ENCODE peak calls at places on chromosomes 2 and 18, in five cellular contexts. Z, K, O, I and T are unnamed samples.

GRCh38 chr2:100940766-100941645 is 61.1 kb upstream of the RPL31 start:
- DNase-seq in O (peak; percentile 36), I (no peak), K (no peak), Z (no peak), T (no peak)

GRCh38 chr18:31688601-31689000 is 4.2 kb upstream of the B4GALT6 start:
- DNase-seq in O (no peak), I (no peak), Z (no peak), K (no peak), T (no peak)

GRCh38 chr2:233163486-233164103 is 87.9 kb upstream of the ATG16L1 start:
- DNase-seq in O (no peak), I (no peak), Z (no peak), K (no peak), T (no peak)

GRCh38 chr2:37388074-37388473 is 43.6 kb downstream of the QPCT start:
- DNase-seq in K (no peak), I (no peak), Z (no peak), O (no peak), T (no peak)

GRCh38 chr2:223549215-223549614 is 52.9 kb downstream of the SCG2 start:
- DNase-seq in K (no peak), O (no peak), I (no peak), Z (no peak), T (no peak)

GRCh38 chr18:37341016-37341415 is 224.6 kb downstream of the CELF4 start:
- DNase-seq in I (no peak), K (no peak), O (no peak), Z (no peak), T (no peak)

GRCh38 chr18:10353791-10354190 is 100.6 kb upstream of the APCDD1 start:
- DNase-seq in Z (no peak), K (no peak), I (no peak), O (no peak), T (no peak)

GRCh38 chr18:8997634-8998033 is 104.9 kb upstream of the NDUFV2 start:
- DNase-seq in Z (no peak), I (no peak), K (no peak), O (no peak), T (no peak)

GRCh38 chr18:12726774-12727550 is 24.1 kb downstream of the PSMG2 start:
- DNase-seq in O (peak; percentile 89), I (peak; percentile 37), Z (peak; percentile 38), K (peak; percentile 65), T (peak; percentile 70)

GRCh38 chr18:13809025-13809384 is 14.9 kb upstream of the MC5R start:
- DNase-seq in I (no peak), K (no peak), Z (no peak), O (peak; percentile 85), T (no peak)

GRCh38 chr2:127049927-127050802 is 56.8 kb downstream of the BIN1 start:
- DNase-seq in O (peak; percentile 72), Z (peak; percentile 74), K (peak; percentile 47), I (peak; percentile 22), T (peak; percentile 70)

GRCh38 chr18:3248670-3249359 is 1.2 kb downstream of the MYL12A start:
- DNase-seq in K (no peak), O (peak; percentile 72), Z (no peak), I (no peak), T (no peak)

GRCh38 chr2:74583504-74583903 is 29.0 kb downstream of the DOK1 start:
- DNase-seq in I (no peak), K (no peak), Z (no peak), O (no peak), T (no peak)

GRCh38 chr2:105487142-105488069 is 88.6 kb upstream of the FHL2 start:
- DNase-seq in Z (peak; percentile 89), K (no peak), I (no peak), O (no peak), T (no peak)

GRCh38 chr2:54161660-54162059 is 46.2 kb downstream of the ACYP2 start:
- DNase-seq in O (no peak), K (no peak), Z (no peak), I (no peak), T (no peak)

GRCh38 chr2:170930132-170931109 is 1.4 kb downstream of the GORASP2 start:
- DNase-seq in O (peak; percentile 35), K (peak; percentile 63), Z (no peak), I (no peak), T (peak; percentile 51)

GRCh38 chr2:211477537-211478275 is 921.3 kb downstream of the CPS1 start:
- DNase-seq in I (no peak), K (no peak), Z (no peak), O (no peak), T (no peak)

GRCh38 chr2:44652701-44653100 is 288.8 kb upstream of the SIX3 start:
- DNase-seq in K (no peak), Z (no peak), O (no peak), I (no peak), T (no peak)

GRCh38 chr2:218995972-218996644 is 2.9 kb upstream of the CRYBA2 start:
- DNase-seq in I (peak; percentile 39), K (peak; percentile 70), O (peak; percentile 94), Z (peak; percentile 86), T (peak; percentile 77)

GRCh38 chr2:215713393-215713792 is 277.5 kb upstream of the FN1 start:
- DNase-seq in Z (no peak), K (no peak), O (no peak), I (no peak), T (no peak)

GRCh38 chr2:144567745-144568144 is 47.8 kb upstream of the ZEB2 start:
- DNase-seq in I (no peak), O (no peak), K (no peak), Z (no peak), T (no peak)

GRCh38 chr2:26100384-26100783 is 66.5 kb downstream of the RAB10 start:
- DNase-seq in K (no peak), I (no peak), Z (no peak), O (no peak), T (no peak)

GRCh38 chr2:32772623-32773221 is 144.9 kb downstream of the TTC27 start:
- DNase-seq in K (no peak), O (peak; percentile 7), I (no peak), Z (no peak), T (no peak)

GRCh38 chr2:212975333-212975732 is 176.1 kb downstream of the IKZF2 start:
- DNase-seq in O (no peak), I (no peak), Z (no peak), K (no peak), T (no peak)

GRCh38 chr2:64939332-64939917 is 49.8 kb upstream of the SLC1A4 start:
- DNase-seq in O (no peak), Z (no peak), K (no peak), I (no peak), T (peak; percentile 32)

GRCh38 chr2:39851691-39852110 is 72.6 kb upstream of the THUMPD2 start:
- DNase-seq in O (peak; percentile 25), I (no peak), K (no peak), Z (peak; percentile 20), T (no peak)

GRCh38 chr18:70397259-70397925 is 108.5 kb downstream of the SOCS6 start:
- DNase-seq in K (no peak), I (no peak), O (no peak), Z (no peak), T (no peak)

GRCh38 chr2:10264506-10265327 is 38.0 kb upstream of the HPCAL1 start:
- DNase-seq in K (no peak), I (no peak), Z (no peak), O (no peak), T (no peak)

GRCh38 chr18:46401486-46402115 is 255.4 kb downstream of the LOXHD1 start:
- DNase-seq in Z (no peak), I (no peak), K (no peak), O (no peak), T (no peak)

GRCh38 chr2:229231885-229232284 is 39.2 kb downstream of the PID1 start:
- DNase-seq in I (no peak), Z (no peak), O (no peak), K (no peak), T (no peak)

GRCh38 chr2:22442051-22442450 is 942.9 kb upstream of the KLHL29 start:
- DNase-seq in O (no peak), Z (no peak), K (no peak), I (no peak), T (no peak)

GRCh38 chr2:128196026-128196822 is 105.2 kb downstream of the UGGT1 start:
- DNase-seq in Z (no peak), O (peak; percentile 67), I (no peak), K (no peak), T (no peak)

GRCh38 chr2:121529439-121530209 is 1.1 kb upstream of the RNU4ATAC start:
- DNase-seq in I (no peak), Z (no peak), O (peak; percentile 59), K (peak; percentile 23), T (no peak)

GRCh38 chr18:48569139-48569914 is 30.5 kb downstream of the CTIF start:
- DNase-seq in Z (no peak), K (no peak), O (no peak), I (no peak), T (no peak)

GRCh38 chr2:187581125-187581896 is 27.1 kb upstream of the TFPI start:
- DNase-seq in Z (no peak), K (no peak), I (no peak), O (peak; percentile 46), T (no peak)

GRCh38 chr2:74881176-74881575 is 47.2 kb downstream of the HK2 start:
- DNase-seq in Z (no peak), I (no peak), O (no peak), K (no peak), T (no peak)

GRCh38 chr18:13141209-13141608 is 77.4 kb upstream of the LDLRAD4 start:
- DNase-seq in K (no peak), O (no peak), I (no peak), Z (no peak), T (no peak)

GRCh38 chr2:98455494-98455976 is 10.9 kb downstream of the INPP4A start:
- DNase-seq in I (no peak), K (no peak), Z (no peak), O (no peak), T (peak; percentile 36)

GRCh38 chr2:208698114-208698513 is 291.5 kb downstream of the PTH2R start:
- DNase-seq in K (no peak), I (no peak), Z (no peak), O (no peak), T (no peak)